ENCODE peak calls at places on chromosomes 4 and X, in nine cellular contexts. Z is chondrocyte, P is brain microvascular endothelial cell, M is endothelial cell, T is cardiac muscle cell, V is neural crest cell, F is lower leg skin, G is cardiac fibroblast, D is GM13976. K is an unnamed sample.

GRCh38 chr4:112266823-112267222 is 18.9 kb downstream of the TIFA start:
- DNase-seq in Z (no peak), P (no peak), M (no peak), T (no peak), V (no peak), F (no peak), G (peak), D (no peak), K (no peak)

GRCh38 chr4:71526626-71527406 is 188.0 kb downstream of the SLC4A4 start:
- DNase-seq in Z (no peak), P (no peak), M (no peak), T (no peak), V (no peak), F (no peak), G (no peak), D (no peak), K (no peak)

GRCh38 chrX:154649864-154650510 is 3.4 kb downstream of the CTAG2 start:
- DNase-seq in Z (no peak), P (no peak), M (no peak), T (no peak), V (no peak), F (no peak), G (no peak), D (no peak), K (no peak)

GRCh38 chr4:101019313-101019712 is 328.0 kb downstream of the PPP3CA start:
- DNase-seq in Z (no peak), P (no peak), M (no peak), T (no peak), V (no peak), F (no peak), G (no peak), D (no peak), K (no peak)

GRCh38 chr4:62014982-62015739 is 815.0 kb downstream of the ADGRL3 start:
- DNase-seq in Z (no peak), P (no peak), M (no peak), T (no peak), V (no peak), F (no peak), G (peak), D (no peak), K (no peak)

GRCh38 chr4:31365006-31365690 is 645.0 kb downstream of the PCDH7 start:
- DNase-seq in Z (no peak), P (no peak), M (no peak), T (no peak), V (no peak), F (no peak), G (no peak), D (no peak), K (no peak)

GRCh38 chr4:51855270-51855669 is 12.3 kb downstream of the DCUN1D4 start:
- DNase-seq in Z (no peak), P (no peak), M (no peak), T (no peak), V (no peak), F (no peak), G (no peak), D (no peak), K (no peak)

GRCh38 chr4:31193516-31193915 is 473.3 kb downstream of the PCDH7 start:
- DNase-seq in Z (no peak), P (no peak), M (no peak), T (no peak), V (no peak), F (no peak), G (no peak), D (no peak), K (no peak)

GRCh38 chr4:30867427-30867826 is 147.3 kb downstream of the PCDH7 start:
- DNase-seq in Z (no peak), P (no peak), M (no peak), T (no peak), V (no peak), F (no peak), G (no peak), D (no peak), K (no peak)

GRCh38 chr4:180669637-180670036 is 1573.6 kb upstream of the TENM3 start:
- DNase-seq in Z (no peak), P (no peak), M (no peak), T (no peak), V (no peak), F (no peak), G (no peak), D (no peak), K (no peak)

GRCh38 chr4:3513807-3514206 is 18.4 kb downstream of the LRPAP1 start:
- DNase-seq in Z (no peak), P (no peak), M (no peak), T (no peak), V (no peak), F (no peak), G (no peak), D (no peak), K (no peak)

GRCh38 chrX:101685923-101686322 is 26.3 kb upstream of the ARMCX2 start:
- DNase-seq in Z (no peak), P (no peak), M (no peak), T (no peak), V (no peak), F (no peak), G (no peak), D (no peak), K (no peak)

GRCh38 chr4:103982454-103982853 is 262.7 kb upstream of the TACR3 start:
- DNase-seq in Z (no peak), P (no peak), M (no peak), T (no peak), V (no peak), F (no peak), G (no peak), D (no peak), K (no peak)

GRCh38 chr4:134057356-134057755 is 144.2 kb downstream of the PABPC4L start:
- DNase-seq in Z (no peak), P (no peak), M (no peak), T (no peak), V (no peak), F (no peak), G (no peak), D (no peak), K (no peak)

GRCh38 chrX:1002611-1003010 is 209.8 kb downstream of the CRLF2 start:
- DNase-seq in Z (peak), P (no peak), M (no peak), T (no peak), V (no peak), F (no peak), G (no peak), D (no peak), K (no peak)

GRCh38 chrX:44978976-44979375 is 106.0 kb downstream of the KDM6A start:
- DNase-seq in Z (no peak), P (no peak), M (no peak), T (no peak), V (no peak), F (no peak), G (no peak), D (no peak), K (no peak)

GRCh38 chrX:72023071-72023470 is 108.6 kb downstream of the RTL5 start:
- DNase-seq in Z (no peak), P (no peak), M (no peak), T (no peak), V (no peak), F (no peak), G (no peak), D (no peak), K (no peak)

GRCh38 chr4:56607926-56608325 is 73.2 kb downstream of the HOPX start:
- DNase-seq in Z (no peak), P (no peak), M (no peak), T (no peak), V (no peak), F (no peak), G (no peak), D (no peak), K (no peak)

GRCh38 chr4:90825849-90826248 is 698.7 kb downstream of the CCSER1 start:
- DNase-seq in Z (no peak), P (no peak), M (no peak), T (no peak), V (no peak), F (no peak), G (no peak), D (no peak), K (no peak)

GRCh38 chr4:124279741-124280140 is 432.8 kb downstream of the ANKRD50 start:
- DNase-seq in Z (no peak), P (no peak), M (no peak), T (no peak), V (no peak), F (no peak), G (no peak), D (no peak), K (no peak)

GRCh38 chr4:69546121-69546520 is 50.4 kb upstream of the UGT2B4 start:
- DNase-seq in Z (no peak), P (peak), M (no peak), T (no peak), V (no peak), F (no peak), G (no peak), D (no peak), K (no peak)

GRCh38 chr4:85725727-85726170 is 250.8 kb downstream of the ARHGAP24 start:
- DNase-seq in Z (no peak), P (no peak), M (no peak), T (peak), V (no peak), F (no peak), G (peak), D (peak), K (no peak)

GRCh38 chr4:108370826-108371225 is 202.1 kb upstream of the LEF1 start:
- DNase-seq in Z (no peak), P (no peak), M (no peak), T (no peak), V (no peak), F (no peak), G (no peak), D (no peak), K (peak)

GRCh38 chrX:71859637-71860036 is 51.0 kb upstream of the NHSL2 start:
- DNase-seq in Z (no peak), P (peak), M (peak), T (peak), V (peak), F (no peak), G (peak), D (peak), K (peak)

GRCh38 chr4:2755821-2756690 is at the start of gene TNIP2:
- DNase-seq in Z (no peak), P (peak), M (peak), T (peak), V (peak), F (peak), G (peak), D (peak), K (peak)

GRCh38 chrX:119708936-119709335 is 16.0 kb upstream of the SEPTIN6 start:
- DNase-seq in Z (no peak), P (no peak), M (no peak), T (no peak), V (no peak), F (no peak), G (no peak), D (no peak), K (no peak)

GRCh38 chrX:22196151-22196550 is 76.6 kb upstream of the CBLL2 start:
- DNase-seq in Z (no peak), P (no peak), M (no peak), T (no peak), V (no peak), F (no peak), G (no peak), D (no peak), K (no peak)

GRCh38 chr4:113499696-113500095 is 261.8 kb downstream of the CAMK2D start:
- DNase-seq in Z (no peak), P (peak), M (no peak), T (no peak), V (no peak), F (no peak), G (peak), D (no peak), K (no peak)

GRCh38 chr4:70838400-70838971 is 1.2 kb downstream of the GRSF1 start:
- DNase-seq in Z (no peak), P (no peak), M (no peak), T (no peak), V (no peak), F (no peak), G (peak), D (peak), K (no peak)

GRCh38 chrX:113935516-113935915 is 648.4 kb upstream of the HTR2C start:
- DNase-seq in Z (no peak), P (no peak), M (no peak), T (no peak), V (no peak), F (no peak), G (no peak), D (no peak), K (no peak)

GRCh38 chr4:127140306-127140705 is 492.5 kb upstream of the INTU start:
- DNase-seq in Z (no peak), P (no peak), M (no peak), T (no peak), V (no peak), F (no peak), G (no peak), D (no peak), K (no peak)

GRCh38 chrX:18377802-18378201 is 23.3 kb upstream of the SCML2 start:
- DNase-seq in Z (no peak), P (no peak), M (peak), T (peak), V (peak), F (no peak), G (peak), D (peak), K (peak)

GRCh38 chr4:111136438-111136837 is 513.6 kb upstream of the PITX2 start:
- DNase-seq in Z (no peak), P (peak), M (no peak), T (no peak), V (no peak), F (no peak), G (peak), D (no peak), K (no peak)

GRCh38 chrX:40496728-40497127 is 84.0 kb upstream of the ATP6AP2 start:
- DNase-seq in Z (no peak), P (peak), M (peak), T (no peak), V (no peak), F (no peak), G (peak), D (no peak), K (no peak)
- TF ChIP-seq CTCF in Z (peak), P (peak), M (no peak), T (peak), V (peak), F (no peak), G (peak), D (no peak), K (no peak)

GRCh38 chr4:19164334-19164733 is 1087.4 kb upstream of the SLIT2 start:
- DNase-seq in Z (no peak), P (no peak), M (no peak), T (no peak), V (no peak), F (no peak), G (no peak), D (no peak), K (no peak)
- TF ChIP-seq CTCF in Z (no peak), P (no peak), M (no peak), T (no peak), V (no peak), F (no peak), G (no peak), D (no peak), K (no peak)

DNA sequence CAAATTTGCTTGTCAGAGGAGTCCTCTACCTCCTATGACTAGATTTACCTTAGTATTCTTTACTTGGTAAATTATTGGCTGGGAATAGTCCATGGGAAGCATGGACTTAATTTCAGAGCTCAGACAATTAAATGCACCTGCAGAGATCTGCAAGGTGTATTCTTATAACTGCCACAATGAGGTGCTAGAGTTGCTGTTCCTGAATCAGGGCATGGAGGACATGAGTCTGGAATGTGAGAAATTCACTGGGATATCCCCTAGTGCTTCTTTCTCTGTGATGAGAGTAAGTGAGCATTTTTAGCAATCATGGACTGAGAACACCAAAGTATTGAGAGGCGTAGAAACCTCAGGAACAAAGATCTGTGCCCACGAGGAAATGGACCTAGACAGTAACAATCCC is 32.9 kb upstream of the GRID2 start:
- DNase-seq in Z (no peak), P (no peak), M (peak), T (peak), V (no peak), F (no peak), G (no peak), D (no peak), K (no peak)
- TF ChIP-seq CTCF in Z (no peak), P (peak), M (peak), T (no peak), V (no peak), F (no peak), G (no peak), D (no peak), K (peak)

GRCh38 chr4:102501635-102502382 is 650 bp downstream of the NFKB1 start:
- DNase-seq in Z (peak), P (peak), M (peak), T (peak), V (peak), F (peak), G (peak), D (peak), K (peak)
- TF ChIP-seq CTCF in Z (peak), P (no peak), M (no peak), T (no peak), V (no peak), F (no peak), G (no peak), D (no peak), K (no peak)

DNA sequence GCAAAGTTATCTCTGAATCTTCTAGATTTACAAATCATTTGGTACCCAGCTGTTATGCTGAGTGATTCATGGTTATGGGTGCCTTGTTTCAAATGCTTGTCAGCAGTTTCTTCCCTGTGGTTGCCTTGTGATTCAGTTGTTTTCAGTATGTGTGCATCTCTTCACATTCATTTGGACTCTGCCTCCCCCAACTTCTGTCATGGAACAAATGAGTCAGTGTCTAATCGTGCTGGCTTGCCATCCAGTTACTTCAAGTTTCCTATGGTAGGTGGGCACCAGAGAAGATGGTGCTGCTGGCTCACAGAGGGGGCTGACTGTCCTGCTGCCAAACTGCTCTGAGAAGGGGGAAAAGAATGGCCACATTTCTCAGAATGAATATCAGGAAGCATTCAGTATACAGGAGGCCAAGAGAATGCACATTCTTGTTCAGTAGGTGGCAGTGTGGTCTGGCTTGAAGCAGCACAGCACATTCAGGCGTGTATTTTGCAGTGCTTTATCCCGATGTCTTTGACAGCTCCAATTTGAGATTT is 260.9 kb downstream of the GLUD2 start:
- DNase-seq in Z (no peak), P (peak), M (peak), T (peak), V (peak), F (peak), G (peak), D (peak), K (peak)
- TF ChIP-seq CTCF in Z (peak), P (peak), M (no peak), T (peak), V (peak), F (no peak), G (peak), D (peak), K (peak)

K was measured in nephron progenitor cell.